ENCODE peak calls at places on chromosomes 12 and 14, in six cellular contexts. P is uterus, N is hepatocyte, B is small intestine, Y is pancreas, K is ovary. O is an unnamed sample. For H3K9me3, the result is how much of the 10 kb centered on the place peaks cover.

GRCh38 chr12:32302218-32302826 is 97.0 kb upstream of the FGD4 start:
- DNase-seq in P (no peak), N (peak), B (no peak), Y (no peak), K (no peak), O (no peak)

GRCh38 chr12:131350943-131351318 is 360.0 kb upstream of the SFSWAP start:
- DNase-seq in P (no peak), N (no peak), B (no peak), Y (no peak), K (no peak), O (no peak)

GRCh38 chr14:100030441-100031153 is 34.6 kb upstream of the EVL start:
- DNase-seq in P (no peak), N (peak), B (peak), Y (no peak), K (no peak), O (no peak)

GRCh38 chr14:69291891-69292586 is 32.1 kb downstream of the GALNT16 start:
- DNase-seq in P (no peak), N (no peak), B (no peak), Y (no peak), K (no peak), O (no peak)

GRCh38 chr12:88471641-88472040 is 108.6 kb downstream of the KITLG start:
- DNase-seq in P (no peak), N (no peak), B (no peak), Y (no peak), K (no peak), O (no peak)

GRCh38 chr12:116765271-116765670 is 27.2 kb downstream of the RNFT2 start:
- DNase-seq in P (no peak), N (no peak), B (no peak), Y (no peak), K (no peak), O (no peak)

GRCh38 chr12:103821773-103822172 is 19.3 kb downstream of the NT5DC3 start:
- DNase-seq in P (no peak), N (no peak), B (no peak), Y (no peak), K (no peak), O (no peak)

GRCh38 chr14:52068741-52069616 is at the start of gene NID2:
- DNase-seq in P (peak), N (peak), B (no peak), Y (peak), K (peak), O (peak)

GRCh38 chr14:102848830-102849521 is 71.7 kb downstream of the TRAF3 start:
- DNase-seq in P (no peak), N (no peak), B (peak), Y (no peak), K (peak), O (no peak)

GRCh38 chr14:23054000-23054811 is 3.1 kb downstream of the CDH24 start:
- DNase-seq in P (no peak), N (no peak), B (no peak), Y (no peak), K (no peak), O (no peak)

GRCh38 chr12:89261210-89261609 is 91.1 kb downstream of the DUSP6 start:
- DNase-seq in P (no peak), N (no peak), B (no peak), Y (no peak), K (no peak), O (no peak)

GRCh38 chr12:60947533-60947932 is 1312.7 kb upstream of the USP15 start:
- DNase-seq in P (no peak), N (no peak), B (no peak), Y (no peak), K (no peak), O (no peak)

GRCh38 chr14:25103820-25104219 is 53.9 kb upstream of the STXBP6 start:
- DNase-seq in P (no peak), N (no peak), B (no peak), Y (no peak), K (no peak), O (no peak)

GRCh38 chr14:34981743-34982420 is 910 bp upstream of the SRP54 start:
- DNase-seq in P (peak), N (peak), B (no peak), Y (no peak), K (peak), O (peak)

GRCh38 chr14:58749066-58749669 is 111.4 kb downstream of the DACT1 start:
- DNase-seq in P (no peak), N (peak), B (peak), Y (no peak), K (no peak), O (no peak)

GRCh38 chr12:75480469-75480949 is at the start of gene GLIPR1:
- DNase-seq in P (peak), N (peak), B (peak), Y (peak), K (peak), O (no peak)

GRCh38 chr12:88371416-88372183 is 208.7 kb downstream of the KITLG start:
- DNase-seq in P (no peak), N (no peak), B (no peak), Y (no peak), K (no peak), O (no peak)

GRCh38 chr14:104341532-104342434 is 203.4 kb downstream of the KIF26A start:
- DNase-seq in P (no peak), N (peak), B (peak), Y (peak), K (peak), O (peak)

GRCh38 chr12:52043386-52044212 is 7.6 kb upstream of the NR4A1 start:
- DNase-seq in P (peak), N (no peak), B (no peak), Y (peak), K (peak), O (no peak)

GRCh38 chr14:96165493-96166474 is 38.9 kb upstream of the BDKRB2 start:
- DNase-seq in P (no peak), N (no peak), B (no peak), Y (no peak), K (no peak), O (no peak)

GRCh38 chr12:49777800-49778748 is 36.7 kb downstream of the TMBIM6 start:
- DNase-seq in P (no peak), N (peak), B (peak), Y (peak), K (no peak), O (peak)

GRCh38 chr12:48973531-48973930 is 2.0 kb upstream of the WNT10B start:
- DNase-seq in P (no peak), N (no peak), B (no peak), Y (no peak), K (no peak), O (no peak)

GRCh38 chr12:40300490-40300889 is 75.7 kb downstream of the LRRK2 start:
- DNase-seq in P (no peak), N (no peak), B (no peak), Y (no peak), K (no peak), O (no peak)

GRCh38 chr14:31124197-31124596 is 83.4 kb downstream of the HECTD1 start:
- DNase-seq in P (no peak), N (no peak), B (peak), Y (no peak), K (no peak), O (no peak)

DNA sequence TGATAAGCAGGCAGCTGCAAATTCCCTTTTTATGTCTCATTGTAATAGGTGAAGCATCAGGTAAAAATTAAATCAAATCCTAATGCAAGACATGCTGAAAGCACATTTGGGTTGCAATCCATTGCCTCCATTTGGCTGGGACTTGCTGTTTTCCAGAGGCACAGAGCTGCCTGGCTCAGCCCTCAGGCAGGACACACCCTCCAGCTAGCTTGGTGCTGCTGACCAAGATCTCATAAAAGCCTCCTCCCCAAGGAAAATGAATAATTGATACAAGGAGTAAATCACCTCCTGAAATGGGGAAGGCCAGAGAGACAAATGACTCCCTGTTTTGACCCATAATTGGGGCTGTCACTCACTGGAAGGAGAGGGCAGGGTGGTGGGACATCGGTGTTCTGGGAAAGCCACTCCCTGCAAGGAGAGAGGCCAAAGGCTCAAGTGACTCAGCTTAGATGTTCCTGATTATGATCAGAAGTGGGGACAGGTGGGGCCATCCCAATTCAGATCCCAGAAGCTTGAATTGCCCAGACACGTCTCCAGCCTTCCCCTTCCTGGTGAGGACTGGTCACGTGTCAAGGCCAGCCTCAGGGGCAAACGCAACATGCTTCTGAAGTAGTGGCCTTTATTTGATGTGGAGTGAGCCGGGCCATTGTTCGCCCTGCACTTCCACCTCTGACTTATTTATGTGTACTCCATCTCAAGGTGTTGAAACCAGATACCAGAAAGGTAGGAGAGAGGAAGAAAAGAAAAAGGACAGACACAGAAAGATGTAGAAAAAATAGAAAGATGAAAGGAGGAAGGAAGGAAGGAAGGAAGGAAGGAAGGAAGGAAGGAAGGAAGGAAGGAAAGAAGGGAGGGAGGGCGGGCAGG is 773.7 kb downstream of the BCL11B start:
- DNase-seq in P (no peak), N (no peak), B (no peak), Y (no peak), K (no peak), O (peak)
- H3K4me3 ChIP-seq in P (no peak), N (no peak), B (no peak), Y (no peak), K (no peak), O (no peak)

DNA sequence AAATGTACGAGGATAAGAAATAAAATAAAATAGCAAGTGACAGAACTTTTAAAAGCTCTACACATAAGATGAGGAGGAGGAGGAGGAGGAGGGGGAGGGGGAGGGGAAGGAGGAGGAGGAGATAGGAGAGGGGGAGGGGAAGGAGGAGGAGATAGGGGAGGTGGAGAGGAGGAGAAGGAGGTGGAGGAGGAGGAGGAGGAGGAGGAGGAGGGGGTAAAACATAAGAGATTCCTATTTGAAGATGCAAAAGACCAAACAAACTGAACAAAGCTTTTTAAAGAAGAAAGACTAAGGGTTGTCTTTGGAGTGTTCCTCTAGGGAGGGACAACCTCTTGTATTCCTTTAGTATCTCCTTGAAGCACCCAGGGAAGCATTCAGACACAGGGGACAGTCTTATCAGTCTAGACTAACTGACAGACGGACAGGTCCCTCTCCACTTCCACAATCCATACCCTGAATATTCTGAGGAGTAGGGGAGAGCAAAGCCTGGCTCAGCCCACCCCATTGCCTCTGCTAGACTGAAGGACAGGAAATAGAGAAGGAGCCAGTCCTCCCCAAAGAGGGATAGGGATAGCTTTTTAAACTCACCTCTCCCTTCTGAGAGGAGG is 12.9 kb downstream of the TC2N start:
- DNase-seq in P (no peak), N (no peak), B (no peak), Y (no peak), K (no peak), O (no peak)
- H3K9me3 ChIP-seq in P (under half), N (under half), B (under half), Y (under half), K (under half), O (under half)

GRCh38 chr12:54052745-54053624 is 650 bp upstream of the HOXC4 start:
- DNase-seq in P (no peak), N (peak), B (no peak), Y (no peak), K (peak), O (no peak)

GRCh38 chr12:54055522-54055921 is 1.9 kb downstream of the HOXC4 start:
- DNase-seq in P (no peak), N (no peak), B (no peak), Y (no peak), K (no peak), O (no peak)

GRCh38 chr12:54051916-54052744 is 1.5 kb upstream of the HOXC4 start:
- DNase-seq in P (peak), N (peak), B (peak), Y (no peak), K (no peak), O (no peak)

GRCh38 chr12:54054442-54055332 is 1.1 kb downstream of the HOXC4 start:
- DNase-seq in P (no peak), N (no peak), B (peak), Y (no peak), K (no peak), O (no peak)

DNA sequence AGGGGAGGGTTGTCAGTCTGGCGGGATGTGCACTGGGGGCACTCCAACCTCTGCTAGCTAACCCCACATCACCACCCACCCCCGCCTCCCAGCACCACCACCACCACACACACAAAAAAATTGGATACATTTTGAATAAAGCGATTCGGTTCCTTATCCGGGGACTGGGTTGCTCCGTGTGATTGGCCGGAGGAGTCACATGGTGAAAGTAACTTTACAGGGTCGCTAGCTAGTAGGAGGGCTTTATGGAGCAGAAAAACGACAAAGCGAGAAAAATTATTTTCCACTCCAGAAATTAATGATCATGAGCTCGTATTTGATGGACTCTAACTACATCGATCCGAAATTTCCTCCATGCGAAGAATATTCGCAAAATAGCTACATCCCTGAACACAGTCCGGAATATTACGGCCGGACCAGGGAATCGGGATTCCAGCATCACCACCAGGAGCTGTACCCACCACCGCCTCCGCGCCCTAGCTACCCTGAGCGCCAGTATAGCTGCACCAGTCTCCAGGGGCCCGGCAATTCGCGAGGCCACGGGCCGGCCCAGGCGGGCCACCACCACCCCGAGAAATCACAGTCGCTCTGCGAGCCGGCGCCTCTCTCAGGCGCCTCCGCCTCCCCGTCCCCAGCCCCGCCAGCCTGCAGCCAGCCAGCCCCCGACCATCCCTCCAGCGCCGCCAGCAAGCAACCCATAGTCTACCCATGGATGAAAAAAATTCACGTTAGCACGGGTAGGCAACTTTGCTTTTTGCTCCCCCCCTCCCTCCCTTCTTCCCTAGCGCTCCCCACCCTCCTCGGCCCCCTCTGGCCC is at the start of gene HOXC4:
- DNase-seq in P (no peak), N (no peak), B (no peak), Y (no peak), K (peak), O (no peak)
- H3K4me3 ChIP-seq in P (peak), N (peak), B (no peak), Y (peak), K (peak), O (peak)

DNA sequence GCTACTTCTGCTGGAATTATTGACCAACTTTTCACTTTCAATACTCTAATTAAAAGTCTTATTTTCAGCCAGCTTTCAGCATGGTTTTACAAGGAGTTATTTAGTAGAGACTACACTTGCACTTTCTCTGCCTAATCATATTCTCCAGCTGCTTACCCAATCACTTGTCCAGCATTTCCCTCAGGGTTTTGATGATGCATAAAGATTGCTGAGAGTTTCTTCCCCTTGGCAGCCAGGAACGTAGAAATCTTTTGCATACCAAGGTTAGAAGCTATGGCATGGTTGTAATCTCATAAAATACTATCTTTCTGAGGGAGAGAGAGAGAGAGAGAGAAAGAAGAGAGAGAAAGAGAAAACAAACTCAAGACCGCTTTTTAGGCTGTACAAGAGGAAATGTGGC is 10.8 kb downstream of the OR4Q3 start:
- DNase-seq in P (no peak), N (no peak), B (no peak), Y (no peak), K (no peak), O (no peak)
- H3K9me3 ChIP-seq in P (under half), N (under half), B (under half), Y (under half), K (under half), O (under half)

DNA sequence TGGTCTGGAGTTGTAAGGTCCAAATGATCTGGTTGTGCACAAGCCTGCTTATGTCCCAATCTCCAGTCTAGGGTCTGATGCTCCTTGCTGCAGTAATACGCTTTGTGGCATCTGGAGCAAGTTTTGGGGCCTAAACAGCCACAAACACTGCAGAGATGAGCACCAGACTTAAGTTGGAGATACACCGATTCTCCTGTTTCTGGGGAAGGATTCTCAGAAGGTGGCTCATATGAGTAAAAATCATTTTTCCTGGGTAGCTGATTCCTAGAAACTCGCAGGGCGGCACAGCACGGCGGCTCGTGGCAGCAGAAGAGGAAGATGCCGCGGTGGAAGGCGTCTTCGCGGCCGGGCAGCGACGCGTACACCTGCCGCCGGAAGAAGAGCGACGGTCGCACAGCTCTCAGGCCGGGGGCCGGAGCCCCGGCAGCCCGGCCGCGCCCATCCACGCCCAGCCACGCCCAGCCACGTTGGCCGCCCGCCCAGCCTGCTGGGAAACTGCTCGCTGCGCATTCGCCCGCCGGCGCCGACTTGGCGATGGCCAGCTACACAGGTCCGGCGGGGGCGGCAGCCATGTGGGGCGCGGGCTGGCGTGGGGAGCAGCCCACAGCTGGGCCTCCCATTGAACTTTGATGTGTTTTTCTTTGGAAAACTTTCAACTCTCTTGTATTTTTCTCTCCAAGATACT is 129.0 kb downstream of the ASCL4 start:
- DNase-seq in P (peak), N (peak), B (peak), Y (peak), K (peak), O (peak)
- H3K4me3 ChIP-seq in P (peak), N (no peak), B (no peak), Y (peak), K (no peak), O (peak)

O was measured in Caco-2.